ENCODE peak calls at places on chromosomes 3 and 15, in ten cellular contexts. E is GM20000; B is stimulated activated CD4-positive, alpha-beta T cell treated with anti-CD3 and anti-CD28 coated beads, Interleukin-2, amount 100 ng/mL, for 24 hours; D is NCI-H1092; Y is activated gamma-delta T cell treated with Interleukin-2 at 50 U/mL for 16 hours; L is activated T-cell treated with anti-CD3 and anti-CD28 coated beads for 1 hour; I is GM18507; Q is breast epithelium; X is HL-60; U is amniotic stem cell. J is an unnamed sample.

GRCh38 chr3:183385698-183386590 is 42.5 kb downstream of the MCF2L2 start:
- DNase-seq in E (peak; percentile 59), B (peak; percentile 51), D (peak; percentile 26), Y (peak; percentile 63), L (peak; percentile 37), I (peak; percentile 7), Q (no peak), X (peak; percentile 61), U (peak; percentile 35), J (peak; percentile 55)

GRCh38 chr3:47661121-47661752 is 82.6 kb upstream of the CSPG5 start:
- DNase-seq in E (no peak), B (no peak), D (no peak), Y (no peak), L (no peak), I (no peak), Q (no peak), X (no peak), U (no peak), J (no peak)

GRCh38 chr3:102447272-102447671 is 12.5 kb downstream of the ZPLD1 start:
- DNase-seq in E (no peak), B (no peak), D (no peak), Y (no peak), L (no peak), I (no peak), Q (no peak), X (no peak), U (no peak), J (no peak)

GRCh38 chr15:61660579-61660978 is 399.7 kb downstream of the VPS13C start:
- DNase-seq in E (no peak), B (no peak), D (no peak), Y (no peak), L (no peak), I (no peak), Q (no peak), X (no peak), U (no peak), J (no peak)

GRCh38 chr15:41873711-41874110 is 20.1 kb downstream of the SPTBN5 start:
- DNase-seq in E (no peak), B (no peak), D (peak; percentile 12), Y (no peak), L (no peak), I (no peak), Q (no peak), X (no peak), U (no peak), J (no peak)

GRCh38 chr3:72633534-72633933 is 214.7 kb downstream of the SHQ1 start:
- DNase-seq in E (no peak), B (peak; percentile 38), D (no peak), Y (no peak), L (no peak), I (no peak), Q (no peak), X (no peak), U (no peak), J (no peak)

GRCh38 chr15:47806008-47806407 is 88.7 kb downstream of the SEMA6D start:
- DNase-seq in E (no peak), B (no peak), D (no peak), Y (no peak), L (no peak), I (no peak), Q (no peak), X (no peak), U (no peak), J (no peak)

GRCh38 chr15:100728371-100729201 is 126.2 kb downstream of the ASB7 start:
- DNase-seq in E (peak; percentile 2), B (no peak), D (no peak), Y (no peak), L (no peak), I (no peak), Q (no peak), X (no peak), U (no peak), J (no peak)

GRCh38 chr3:162437480-162437879 is 940.9 kb downstream of the OTOL1 start:
- DNase-seq in E (no peak), B (no peak), D (no peak), Y (no peak), L (no peak), I (no peak), Q (no peak), X (no peak), U (no peak), J (no peak)

J was measured in activated CD4-positive, alpha-beta T cell treated with anti-CD3 and anti-CD28 coated beads, Interleukin-2, amount 50 U/mL, for 1 hour.